ENCODE peak calls at places on chromosome 22, in six cellular contexts. B is cardiac muscle cell, J is neural crest cell, T is PC-3, O is endodermal cell, I is A549. H is an unnamed sample.

GRCh38 chr22:22810018-22810427 is 77.6 kb upstream of the IGLL5 start:
- DNase-seq in B (no peak), J (peak), T (no peak), O (peak), I (peak), H (no peak)

GRCh38 chr22:27840436-27840835 is 38.9 kb upstream of the MN1 start:
- DNase-seq in B (no peak), J (no peak), T (no peak), O (peak), I (no peak), H (no peak)

GRCh38 chr22:49869855-49870712 is 16.4 kb downstream of the ZBED4 start:
- DNase-seq in B (no peak), J (no peak), T (no peak), O (no peak), I (no peak), H (no peak)

GRCh38 chr22:21727159-21727558 is 8.4 kb downstream of the YPEL1 start:
- DNase-seq in B (no peak), J (no peak), T (no peak), O (no peak), I (no peak), H (no peak)

GRCh38 chr22:19488884-19489843 is 9.4 kb downstream of the CDC45 start:
- DNase-seq in B (no peak), J (no peak), T (peak), O (no peak), I (no peak), H (no peak)

GRCh38 chr22:36682835-36683234 is 20.7 kb downstream of the CACNG2 start:
- DNase-seq in B (no peak), J (no peak), T (no peak), O (no peak), I (no peak), H (no peak)

GRCh38 chr22:21455334-21456089 is 11.7 kb upstream of the TMEM191C start:
- DNase-seq in B (no peak), J (peak), T (no peak), O (peak), I (no peak), H (no peak)

GRCh38 chr22:45656577-45656976 is 15.1 kb upstream of the ATXN10 start:
- DNase-seq in B (no peak), J (no peak), T (no peak), O (no peak), I (no peak), H (no peak)

GRCh38 chr22:50012201-50013181 is at the start of gene IL17REL:
- DNase-seq in B (no peak), J (no peak), T (peak), O (peak), I (no peak), H (peak)

GRCh38 chr22:46354176-46354992 is 18.9 kb downstream of the TRMU start:
- DNase-seq in B (no peak), J (no peak), T (no peak), O (no peak), I (no peak), H (no peak)

GRCh38 chr22:36819112-36819511 is 2.3 kb upstream of the PVALB start:
- DNase-seq in B (no peak), J (no peak), T (no peak), O (peak), I (no peak), H (no peak)

GRCh38 chr22:46171940-46172339 is 21.6 kb downstream of the PPARA start:
- DNase-seq in B (no peak), J (no peak), T (peak), O (no peak), I (no peak), H (no peak)

DNA sequence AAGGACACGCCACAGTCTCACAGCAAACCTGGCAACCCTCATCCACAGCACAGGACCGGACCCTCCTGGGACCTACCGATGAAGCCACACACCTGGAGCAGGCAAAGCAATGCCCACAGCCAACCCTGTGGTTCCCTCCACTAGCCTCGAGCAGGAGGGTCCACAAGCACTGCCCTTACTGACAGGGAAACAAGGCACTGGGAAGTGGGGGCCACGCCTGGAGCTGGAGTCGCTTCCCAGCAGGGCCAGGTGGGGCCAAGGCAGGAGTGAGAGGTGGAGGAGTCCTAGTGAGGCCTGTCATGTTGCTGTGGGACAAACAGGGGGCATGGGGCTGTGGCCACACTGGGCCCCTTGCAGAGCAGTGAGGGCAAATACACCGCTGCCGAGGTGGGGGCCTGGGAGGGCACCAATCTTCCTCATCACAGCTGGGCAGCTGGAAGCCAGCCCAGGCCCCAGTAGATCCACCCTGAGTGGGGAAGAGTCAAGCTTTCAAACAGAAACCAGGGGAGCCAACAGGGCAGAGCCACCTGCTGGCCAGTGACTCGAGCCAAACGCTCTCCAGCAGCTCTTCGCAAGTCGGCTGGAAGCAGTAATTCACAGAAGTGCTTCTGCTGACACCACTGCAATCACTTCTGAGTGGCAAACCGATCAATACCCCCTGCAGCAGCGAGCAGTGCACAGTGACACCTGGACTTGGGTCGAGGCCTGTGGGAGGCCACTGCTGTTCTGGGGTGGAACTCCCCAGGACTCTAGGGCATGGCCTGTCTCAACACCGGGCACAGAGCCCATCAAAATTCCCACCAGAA is 13.7 kb downstream of the SULT4A1 start:
- DNase-seq in B (peak), J (no peak), T (peak), O (peak), I (no peak), H (peak)
- TF ChIP-seq CTCF in B (peak), J (peak), T (peak), O (peak), I (peak), H (no peak)

GRCh38 chr22:37930270-37930951 is 23.0 kb downstream of the C22orf23 start:
- DNase-seq in B (no peak), J (no peak), T (peak), O (peak), I (peak), H (no peak)
- TF ChIP-seq CTCF in B (peak), J (peak), T (peak), O (peak), I (peak), H (peak)

DNA sequence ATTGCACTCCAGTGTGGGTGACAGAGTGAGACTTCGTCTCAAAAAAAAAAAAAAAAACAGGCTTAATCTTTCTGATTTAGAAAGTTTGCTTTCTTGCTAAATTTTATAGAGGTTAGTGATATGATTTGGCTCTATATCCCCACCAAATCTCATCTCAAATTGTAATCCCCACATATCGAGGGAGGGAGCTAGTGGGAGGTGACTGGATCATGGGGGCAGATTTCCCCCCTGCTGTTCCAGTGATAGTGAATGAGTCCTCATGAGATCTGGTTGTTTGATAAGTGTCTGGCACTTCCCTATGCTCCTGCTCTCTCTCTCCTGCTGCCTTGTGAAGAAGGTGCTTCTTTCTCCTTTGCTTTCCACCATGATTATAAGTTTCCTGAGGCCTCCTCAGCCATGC is 90.9 kb downstream of the OSBP2 start:
- DNase-seq in B (no peak), J (no peak), T (no peak), O (no peak), I (no peak), H (no peak)
- TF ChIP-seq CTCF in B (no peak), J (no peak), T (no peak), O (no peak), I (no peak), H (no peak)

DNA sequence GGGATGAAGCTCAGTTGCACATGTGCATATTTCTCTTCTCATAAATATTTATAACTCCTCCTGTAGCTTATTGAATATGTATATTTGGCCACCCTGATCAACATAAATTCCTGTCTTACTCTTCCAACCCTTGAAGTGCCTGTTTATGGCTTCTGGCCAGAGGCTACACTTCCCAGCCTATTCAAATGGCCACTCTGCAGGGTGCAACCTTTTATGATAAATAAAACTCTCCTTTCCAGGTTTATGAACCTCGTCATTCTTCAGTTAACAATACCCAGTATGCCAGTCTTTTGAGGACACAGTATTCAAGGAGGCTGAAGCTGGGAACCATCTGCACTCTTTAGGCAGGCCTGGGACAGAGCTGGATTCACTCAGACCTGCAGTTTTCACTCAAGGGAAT is 2.6 kb upstream of the RTL6 start:
- DNase-seq in B (no peak), J (no peak), T (no peak), O (no peak), I (no peak), H (no peak)
- TF ChIP-seq CTCF in B (no peak), J (no peak), T (no peak), O (no peak), I (no peak), H (no peak)

GRCh38 chr22:47369431-47370015 is 607.1 kb downstream of the TBC1D22A start:
- DNase-seq in B (no peak), J (no peak), T (no peak), O (peak), I (no peak), H (no peak)

GRCh38 chr22:47367107-47367690 is 604.7 kb downstream of the TBC1D22A start:
- DNase-seq in B (no peak), J (no peak), T (no peak), O (peak), I (no peak), H (no peak)

GRCh38 chr22:47369020-47369419 is 606.6 kb downstream of the TBC1D22A start:
- DNase-seq in B (no peak), J (no peak), T (no peak), O (no peak), I (no peak), H (no peak)

GRCh38 chr22:47367993-47368945 is 605.8 kb downstream of the TBC1D22A start:
- DNase-seq in B (no peak), J (no peak), T (no peak), O (peak), I (no peak), H (no peak)

DNA sequence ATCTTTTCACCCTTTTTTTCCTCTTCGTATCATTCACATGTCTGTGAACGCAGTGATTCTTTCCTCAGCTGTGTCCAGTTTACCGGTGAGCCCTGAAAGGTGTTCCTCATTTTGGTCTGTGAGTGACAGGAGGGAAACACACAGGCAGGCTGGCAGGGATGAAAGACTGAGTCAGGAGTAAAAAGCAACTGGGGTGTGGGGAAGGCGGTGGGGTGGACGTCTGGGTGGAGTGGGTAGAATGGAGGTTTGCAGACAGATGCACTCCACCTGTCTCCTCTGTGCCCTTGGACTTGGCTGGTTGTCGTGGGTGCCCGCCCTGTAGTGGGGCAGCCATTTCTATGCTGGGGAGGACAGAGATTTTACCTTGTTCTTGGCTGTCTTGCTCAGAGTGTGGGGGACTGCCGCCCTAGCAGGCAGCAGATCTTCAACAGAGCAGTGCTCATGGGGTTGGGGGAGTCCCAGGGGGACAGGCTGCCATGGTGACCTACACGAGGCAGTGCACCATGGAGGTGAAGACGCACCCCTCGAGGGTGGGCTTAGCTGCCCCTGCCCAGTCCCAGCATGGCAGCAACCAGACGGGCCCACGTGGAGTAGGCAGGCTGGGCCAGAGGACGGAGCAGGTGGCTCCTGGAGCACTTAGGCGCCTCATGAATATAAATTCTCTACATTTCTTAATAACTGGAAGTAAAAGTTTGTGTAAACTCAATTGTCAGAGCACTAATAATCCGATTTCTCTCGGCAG is 603.7 kb downstream of the TBC1D22A start:
- DNase-seq in B (no peak), J (no peak), T (no peak), O (no peak), I (no peak), H (no peak)
- TF ChIP-seq CTCF in B (no peak), J (no peak), T (no peak), O (no peak), I (no peak), H (no peak)

DNA sequence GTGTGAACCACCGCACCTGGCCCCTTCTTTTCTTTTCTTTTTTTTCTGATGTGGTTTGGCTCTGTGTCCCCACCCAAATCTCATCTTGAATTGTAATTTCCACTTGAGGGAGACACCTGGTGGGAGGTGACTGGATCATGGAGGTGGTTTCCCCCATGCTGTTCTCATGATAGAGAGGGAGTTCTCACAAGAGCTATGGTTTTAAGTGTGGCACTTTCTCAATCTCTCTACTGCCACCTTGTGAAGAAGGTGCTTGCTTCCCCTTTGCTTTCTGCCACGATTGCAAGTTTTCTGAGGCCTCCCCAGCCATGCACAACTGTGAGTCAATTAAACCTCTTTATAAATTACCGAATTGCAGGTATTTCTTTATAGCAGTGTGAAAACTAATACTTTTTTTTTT is 4.9 kb upstream of the TCN2 start:
- DNase-seq in B (peak), J (no peak), T (peak), O (peak), I (no peak), H (no peak)
- TF ChIP-seq CTCF in B (peak), J (peak), T (peak), O (peak), I (peak), H (no peak)

GRCh38 chr22:48426466-48427380 is 1401.0 kb downstream of the BRD1 start:
- DNase-seq in B (no peak), J (no peak), T (no peak), O (peak), I (no peak), H (no peak)
- TF ChIP-seq CTCF in B (no peak), J (no peak), T (no peak), O (no peak), I (no peak), H (no peak)

H was measured in endothelial cell.